ENCODE peak calls at places on chromosomes 7 and 10, in five cellular contexts. One of them, this sample, is unnamed.

GRCh38 chr7:118949031-118949430 is 724.5 kb downstream of the ANKRD7 start:
- DNase-seq in tibial artery: no peak
- DNase-seq in HAP-1: no peak
- DNase-seq in NB4: no peak
- DNase-seq in adrenal gland: no peak
- DNase-seq in this sample: no peak

GRCh38 chr10:119859422-119860258 is 13.0 kb downstream of the MCMBP start:
- DNase-seq in tibial artery: no peak
- DNase-seq in HAP-1: no peak
- DNase-seq in NB4: peak
- DNase-seq in adrenal gland: no peak
- DNase-seq in this sample: no peak

GRCh38 chr7:141737118-141737835 is 881 bp upstream of the SSBP1 start:
- DNase-seq in tibial artery: no peak
- DNase-seq in HAP-1: peak
- DNase-seq in NB4: peak
- DNase-seq in adrenal gland: peak
- DNase-seq in this sample: peak

GRCh38 chr7:148914208-148914777 is 30.2 kb upstream of the EZH2 start:
- DNase-seq in tibial artery: no peak
- DNase-seq in HAP-1: no peak
- DNase-seq in NB4: peak
- DNase-seq in adrenal gland: no peak
- DNase-seq in this sample: no peak

GRCh38 chr10:13865758-13866491 is 279.2 kb downstream of the PRPF18 start:
- DNase-seq in tibial artery: no peak
- DNase-seq in HAP-1: no peak
- DNase-seq in NB4: no peak
- DNase-seq in adrenal gland: peak
- DNase-seq in this sample: no peak

GRCh38 chr7:15954671-15955354 is 268.3 kb upstream of the MEOX2 start:
- DNase-seq in tibial artery: no peak
- DNase-seq in HAP-1: peak
- DNase-seq in NB4: no peak
- DNase-seq in adrenal gland: no peak
- DNase-seq in this sample: no peak

GRCh38 chr10:123147635-123148413 is at the start of gene HMX2:
- DNase-seq in tibial artery: no peak
- DNase-seq in HAP-1: peak
- DNase-seq in NB4: peak
- DNase-seq in adrenal gland: no peak
- DNase-seq in this sample: no peak

GRCh38 chr7:80057503-80057902 is 77.1 kb upstream of the GNAI1 start:
- DNase-seq in tibial artery: no peak
- DNase-seq in HAP-1: no peak
- DNase-seq in NB4: no peak
- DNase-seq in adrenal gland: no peak
- DNase-seq in this sample: no peak

GRCh38 chr10:75617485-75618155 is 186.2 kb downstream of the LRMDA start:
- DNase-seq in tibial artery: no peak
- DNase-seq in HAP-1: no peak
- DNase-seq in NB4: peak
- DNase-seq in adrenal gland: peak
- DNase-seq in this sample: no peak

GRCh38 chr7:44289341-44290249 is 35.8 kb downstream of the CAMK2B start:
- DNase-seq in tibial artery: peak
- DNase-seq in HAP-1: peak
- DNase-seq in NB4: no peak
- DNase-seq in adrenal gland: no peak
- DNase-seq in this sample: peak

GRCh38 chr7:151013728-151014497 is 10.4 kb downstream of the ATG9B start:
- DNase-seq in tibial artery: no peak
- DNase-seq in HAP-1: no peak
- DNase-seq in NB4: peak
- DNase-seq in adrenal gland: peak
- DNase-seq in this sample: peak

GRCh38 chr10:127874966-127875765 is 17.6 kb downstream of the CLRN3 start:
- DNase-seq in tibial artery: no peak
- DNase-seq in HAP-1: no peak
- DNase-seq in NB4: no peak
- DNase-seq in adrenal gland: no peak
- DNase-seq in this sample: no peak

GRCh38 chr10:71393841-71394475 is 2.8 kb upstream of the CDH23 start:
- DNase-seq in tibial artery: no peak
- DNase-seq in HAP-1: no peak
- DNase-seq in NB4: no peak
- DNase-seq in adrenal gland: no peak
- DNase-seq in this sample: no peak

GRCh38 chr7:100894860-100895700 is 608 bp downstream of the ACHE start:
- DNase-seq in tibial artery: no peak
- DNase-seq in HAP-1: peak
- DNase-seq in NB4: peak
- DNase-seq in adrenal gland: peak
- DNase-seq in this sample: peak

GRCh38 chr7:64758151-64758550 is 36.1 kb upstream of the ZNF138 start:
- DNase-seq in tibial artery: no peak
- DNase-seq in HAP-1: no peak
- DNase-seq in NB4: no peak
- DNase-seq in adrenal gland: no peak
- DNase-seq in this sample: no peak

GRCh38 chr7:134255814-134256213 is 60.9 kb downstream of the SLC35B4 start:
- DNase-seq in tibial artery: no peak
- DNase-seq in HAP-1: peak
- DNase-seq in NB4: peak
- DNase-seq in adrenal gland: no peak
- DNase-seq in this sample: no peak

GRCh38 chr10:28587270-28587969 is 54.5 kb downstream of the WAC start:
- DNase-seq in tibial artery: no peak
- DNase-seq in HAP-1: no peak
- DNase-seq in NB4: peak
- DNase-seq in adrenal gland: no peak
- DNase-seq in this sample: peak

GRCh38 chr7:75727881-75728592 is 10.7 kb downstream of the HIP1 start:
- DNase-seq in tibial artery: peak
- DNase-seq in HAP-1: no peak
- DNase-seq in NB4: peak
- DNase-seq in adrenal gland: no peak
- DNase-seq in this sample: peak

GRCh38 chr7:80711521-80711920 is 73.1 kb downstream of the CD36 start:
- DNase-seq in tibial artery: no peak
- DNase-seq in HAP-1: no peak
- DNase-seq in NB4: no peak
- DNase-seq in adrenal gland: no peak
- DNase-seq in this sample: no peak

GRCh38 chr7:55251313-55251712 is 113.8 kb upstream of the LANCL2 start:
- DNase-seq in tibial artery: no peak
- DNase-seq in HAP-1: no peak
- DNase-seq in NB4: no peak
- DNase-seq in adrenal gland: no peak
- DNase-seq in this sample: no peak

GRCh38 chr7:45296748-45297147 is 139.2 kb downstream of the RAMP3 start:
- DNase-seq in tibial artery: no peak
- DNase-seq in HAP-1: no peak
- DNase-seq in NB4: no peak
- DNase-seq in adrenal gland: no peak
- DNase-seq in this sample: no peak

GRCh38 chr7:5692845-5693278 is 88.6 kb downstream of the RNF216 start:
- DNase-seq in tibial artery: no peak
- DNase-seq in HAP-1: no peak
- DNase-seq in NB4: no peak
- DNase-seq in adrenal gland: no peak
- DNase-seq in this sample: no peak

GRCh38 chr10:20618148-20618547 is 279.0 kb downstream of the NEBL start:
- DNase-seq in tibial artery: no peak
- DNase-seq in HAP-1: no peak
- DNase-seq in NB4: no peak
- DNase-seq in adrenal gland: no peak
- DNase-seq in this sample: no peak

GRCh38 chr10:5691786-5692185 is 7.1 kb downstream of the TASOR2 start:
- DNase-seq in tibial artery: no peak
- DNase-seq in HAP-1: no peak
- DNase-seq in NB4: no peak
- DNase-seq in adrenal gland: no peak
- DNase-seq in this sample: no peak
- H3K4me3 ChIP-seq in tibial artery: no peak
- H3K4me3 ChIP-seq in HAP-1: no peak
- H3K4me3 ChIP-seq in NB4: no peak
- H3K4me3 ChIP-seq in adrenal gland: no peak
- H3K4me3 ChIP-seq in this sample: no peak

GRCh38 chr7:68680235-68680872 is 917.9 kb upstream of the AUTS2 start:
- DNase-seq in tibial artery: no peak
- DNase-seq in HAP-1: no peak
- DNase-seq in NB4: no peak
- DNase-seq in adrenal gland: no peak
- DNase-seq in this sample: no peak
- H3K4me3 ChIP-seq in tibial artery: no peak
- H3K4me3 ChIP-seq in HAP-1: no peak
- H3K4me3 ChIP-seq in NB4: no peak
- H3K4me3 ChIP-seq in adrenal gland: no peak
- H3K4me3 ChIP-seq in this sample: no peak

GRCh38 chr7:27153526-27153925 is 1.1 kb upstream of the HOXA3 start:
- DNase-seq in tibial artery: no peak
- DNase-seq in HAP-1: peak
- DNase-seq in NB4: no peak
- DNase-seq in adrenal gland: no peak
- DNase-seq in this sample: peak

GRCh38 chr7:27151341-27151944 is 940 bp downstream of the HOXA3 start:
- DNase-seq in tibial artery: peak
- DNase-seq in HAP-1: peak
- DNase-seq in NB4: no peak
- DNase-seq in adrenal gland: no peak
- DNase-seq in this sample: no peak

GRCh38 chr7:27151945-27152815 is at the start of gene HOXA3:
- DNase-seq in tibial artery: peak
- DNase-seq in HAP-1: peak
- DNase-seq in NB4: peak
- DNase-seq in adrenal gland: peak
- DNase-seq in this sample: peak

GRCh38 chr7:27154369-27154768 is 2.0 kb upstream of the HOXA3 start:
- DNase-seq in tibial artery: peak
- DNase-seq in HAP-1: no peak
- DNase-seq in NB4: no peak
- DNase-seq in adrenal gland: no peak
- DNase-seq in this sample: peak

DNA sequence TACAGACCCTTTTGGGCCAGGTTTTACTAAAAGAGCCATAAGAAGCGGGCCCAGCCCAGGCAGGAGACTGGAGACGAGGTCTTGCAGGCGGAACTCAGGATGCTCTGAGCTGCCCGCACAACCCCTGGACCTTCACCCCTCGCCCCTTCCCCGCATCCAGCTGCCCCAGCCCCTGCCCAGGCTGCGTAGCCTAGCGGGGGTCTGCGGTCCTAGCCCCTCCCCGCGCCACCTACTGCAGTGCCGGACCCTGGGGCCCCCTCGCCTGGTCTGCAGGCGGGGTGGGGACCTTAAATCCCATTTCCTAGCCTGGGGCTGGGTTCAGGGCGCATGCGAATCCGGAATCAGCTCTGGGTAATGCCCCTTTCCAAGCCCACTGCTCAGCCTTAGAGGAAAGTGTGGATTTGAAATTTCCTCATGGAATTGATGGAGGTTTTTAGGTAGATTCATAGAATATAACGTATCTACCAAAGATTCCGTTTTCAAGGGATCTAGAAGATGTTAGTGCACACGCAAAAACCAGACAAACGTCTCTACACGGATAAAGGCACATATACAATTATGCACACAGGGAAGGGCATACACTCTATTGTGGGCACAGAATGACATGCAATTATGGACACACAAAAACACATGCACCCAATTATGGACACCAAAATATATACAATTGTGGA is 568 bp upstream of the HOXA3 start:
- DNase-seq in tibial artery: no peak
- DNase-seq in HAP-1: no peak
- DNase-seq in NB4: no peak
- DNase-seq in adrenal gland: no peak
- DNase-seq in this sample: peak
- H3K4me3 ChIP-seq in tibial artery: peak
- H3K4me3 ChIP-seq in HAP-1: peak
- H3K4me3 ChIP-seq in NB4: no peak
- H3K4me3 ChIP-seq in adrenal gland: no peak
- H3K4me3 ChIP-seq in this sample: peak

GRCh38 chr10:52313350-52314006 is 603 bp upstream of the DKK1 start:
- DNase-seq in tibial artery: no peak
- DNase-seq in HAP-1: peak
- DNase-seq in NB4: no peak
- DNase-seq in adrenal gland: peak
- DNase-seq in this sample: no peak
- H3K4me3 ChIP-seq in tibial artery: peak
- H3K4me3 ChIP-seq in HAP-1: peak
- H3K4me3 ChIP-seq in NB4: no peak
- H3K4me3 ChIP-seq in adrenal gland: no peak
- H3K4me3 ChIP-seq in this sample: peak

GRCh38 chr7:50068026-50068425 is 25.0 kb downstream of the ZPBP start:
- DNase-seq in tibial artery: no peak
- DNase-seq in HAP-1: peak
- DNase-seq in NB4: peak
- DNase-seq in adrenal gland: peak
- DNase-seq in this sample: peak

GRCh38 chr7:50068850-50069551 is 24.0 kb downstream of the ZPBP start:
- DNase-seq in tibial artery: no peak
- DNase-seq in HAP-1: peak
- DNase-seq in NB4: peak
- DNase-seq in adrenal gland: peak
- DNase-seq in this sample: peak

GRCh38 chr7:50073093-50073492 is 20.0 kb downstream of the ZPBP start:
- DNase-seq in tibial artery: no peak
- DNase-seq in HAP-1: no peak
- DNase-seq in NB4: no peak
- DNase-seq in adrenal gland: no peak
- DNase-seq in this sample: no peak

GRCh38 chr7:50069613-50070012 is 23.4 kb downstream of the ZPBP start:
- DNase-seq in tibial artery: no peak
- DNase-seq in HAP-1: no peak
- DNase-seq in NB4: peak
- DNase-seq in adrenal gland: peak
- DNase-seq in this sample: no peak
- H3K4me3 ChIP-seq in tibial artery: peak
- H3K4me3 ChIP-seq in HAP-1: no peak
- H3K4me3 ChIP-seq in NB4: no peak
- H3K4me3 ChIP-seq in adrenal gland: no peak
- H3K4me3 ChIP-seq in this sample: peak

GRCh38 chr7:497946-498655 is 21.5 kb downstream of the PDGFA start:
- DNase-seq in tibial artery: peak
- DNase-seq in HAP-1: no peak
- DNase-seq in NB4: no peak
- DNase-seq in adrenal gland: no peak
- DNase-seq in this sample: no peak
- H3K4me3 ChIP-seq in tibial artery: no peak
- H3K4me3 ChIP-seq in HAP-1: no peak
- H3K4me3 ChIP-seq in NB4: no peak
- H3K4me3 ChIP-seq in adrenal gland: no peak
- H3K4me3 ChIP-seq in this sample: no peak

This sample was measured in stomach.